ENCODE peak calls at places on chromosomes 4 and X, in five cellular contexts. One of them, this sample, is unnamed.

GRCh38 chr4:109079731-109080130 is 222.7 kb downstream of the COL25A1 start:
- DNase-seq in ELR: peak
- DNase-seq in effector memory CD4-positive, alpha-beta T cell: no peak
- DNase-seq in nephron progenitor cell: no peak
- DNase-seq in HCT116: no peak
- DNase-seq in this sample: no peak

GRCh38 chr4:82213485-82214162 is 160.2 kb downstream of the HNRNPD start:
- DNase-seq in ELR: no peak
- DNase-seq in effector memory CD4-positive, alpha-beta T cell: no peak
- DNase-seq in nephron progenitor cell: no peak
- DNase-seq in HCT116: no peak
- DNase-seq in this sample: no peak

GRCh38 chr4:123453006-123453685 is 56.6 kb downstream of the SPRY1 start:
- DNase-seq in ELR: peak
- DNase-seq in effector memory CD4-positive, alpha-beta T cell: no peak
- DNase-seq in nephron progenitor cell: no peak
- DNase-seq in HCT116: no peak
- DNase-seq in this sample: no peak

GRCh38 chr4:85084371-85085170 is 118.1 kb upstream of the WDFY3 start:
- DNase-seq in ELR: peak
- DNase-seq in effector memory CD4-positive, alpha-beta T cell: no peak
- DNase-seq in nephron progenitor cell: peak
- DNase-seq in HCT116: peak
- DNase-seq in this sample: peak

GRCh38 chr4:119858176-119858575 is 208.5 kb downstream of the MAD2L1 start:
- DNase-seq in ELR: peak
- DNase-seq in effector memory CD4-positive, alpha-beta T cell: no peak
- DNase-seq in nephron progenitor cell: no peak
- DNase-seq in HCT116: no peak
- DNase-seq in this sample: no peak

GRCh38 chr4:10135252-10135651 is 18.7 kb upstream of the WDR1 start:
- DNase-seq in ELR: no peak
- DNase-seq in effector memory CD4-positive, alpha-beta T cell: no peak
- DNase-seq in nephron progenitor cell: no peak
- DNase-seq in HCT116: no peak
- DNase-seq in this sample: no peak

GRCh38 chrX:24607616-24608015 is 39.5 kb downstream of the PCYT1B start:
- DNase-seq in ELR: no peak
- DNase-seq in effector memory CD4-positive, alpha-beta T cell: no peak
- DNase-seq in nephron progenitor cell: no peak
- DNase-seq in HCT116: no peak
- DNase-seq in this sample: no peak

GRCh38 chr4:99403380-99404194 is 31.6 kb downstream of the ADH7 start:
- DNase-seq in ELR: no peak
- DNase-seq in effector memory CD4-positive, alpha-beta T cell: no peak
- DNase-seq in nephron progenitor cell: no peak
- DNase-seq in HCT116: no peak
- DNase-seq in this sample: no peak

GRCh38 chr4:168864831-168865541 is 145.1 kb downstream of the CBR4 start:
- DNase-seq in ELR: peak
- DNase-seq in effector memory CD4-positive, alpha-beta T cell: no peak
- DNase-seq in nephron progenitor cell: no peak
- DNase-seq in HCT116: no peak
- DNase-seq in this sample: no peak

GRCh38 chr4:65089666-65090065 is 580.6 kb downstream of the EPHA5 start:
- DNase-seq in ELR: peak
- DNase-seq in effector memory CD4-positive, alpha-beta T cell: no peak
- DNase-seq in nephron progenitor cell: no peak
- DNase-seq in HCT116: no peak
- DNase-seq in this sample: no peak

GRCh38 chr4:78648639-78649363 is 97.2 kb downstream of the ANXA3 start:
- DNase-seq in ELR: no peak
- DNase-seq in effector memory CD4-positive, alpha-beta T cell: no peak
- DNase-seq in nephron progenitor cell: no peak
- DNase-seq in HCT116: no peak
- DNase-seq in this sample: no peak

GRCh38 chr4:122450847-122451246 is 5.7 kb downstream of the IL2 start:
- DNase-seq in ELR: peak
- DNase-seq in effector memory CD4-positive, alpha-beta T cell: no peak
- DNase-seq in nephron progenitor cell: peak
- DNase-seq in HCT116: peak
- DNase-seq in this sample: no peak

GRCh38 chr4:126899382-126899801 is 733.4 kb upstream of the INTU start:
- DNase-seq in ELR: peak
- DNase-seq in effector memory CD4-positive, alpha-beta T cell: no peak
- DNase-seq in nephron progenitor cell: no peak
- DNase-seq in HCT116: peak
- DNase-seq in this sample: no peak

GRCh38 chr4:113743690-113744089 is 17.8 kb downstream of the CAMK2D start:
- DNase-seq in ELR: no peak
- DNase-seq in effector memory CD4-positive, alpha-beta T cell: no peak
- DNase-seq in nephron progenitor cell: no peak
- DNase-seq in HCT116: no peak
- DNase-seq in this sample: no peak